ENCODE peak calls at places on chromosomes 16 and 17, in seven cellular contexts. K, I, Y, Q, C, V and D are unnamed samples.

GRCh38 chr16:1557074-1557473 is 23.6 kb downstream of the TMEM204 start:
- DNase-seq in Q (no peak), V (no peak), Y (no peak), C (no peak), K (no peak), I (no peak), D (no peak)

GRCh38 chr16:974606-975312 is 4.0 kb upstream of the LMF1 start:
- DNase-seq in I (no peak), V (no peak), Y (peak), C (no peak), K (no peak), Q (no peak), D (no peak)

GRCh38 chr17:81814748-81815645 is 11.0 kb downstream of the GCGR start:
- DNase-seq in K (no peak), Y (no peak), Q (no peak), I (no peak), V (no peak), C (no peak), D (no peak)

GRCh38 chr16:49918257-49918656 is 62.3 kb upstream of the ZNF423 start:
- DNase-seq in K (no peak), Q (no peak), V (no peak), C (no peak), Y (no peak), I (no peak), D (no peak)

GRCh38 chr17:2138768-2139167 is 83.9 kb downstream of the HIC1 start:
- DNase-seq in Q (no peak), V (no peak), K (peak), Y (no peak), I (no peak), C (peak), D (no peak)

GRCh38 chr17:43755389-43755875 is 3.2 kb downstream of the SOST start:
- DNase-seq in V (no peak), K (no peak), Y (no peak), I (no peak), C (no peak), Q (peak), D (no peak)

GRCh38 chr16:80914379-80915078 is 92.2 kb downstream of the CMC2 start:
- DNase-seq in Y (no peak), K (no peak), I (no peak), V (no peak), Q (no peak), C (no peak), D (no peak)

GRCh38 chr16:55842369-55843104 is 9.6 kb upstream of the CES1 start:
- DNase-seq in I (no peak), Y (peak), K (peak), V (no peak), C (peak), Q (peak), D (peak)

GRCh38 chr17:67700720-67701119 is 17.0 kb upstream of the NOL11 start:
- DNase-seq in C (no peak), I (no peak), Q (no peak), K (no peak), V (no peak), Y (no peak), D (no peak)

GRCh38 chr17:73576556-73576955 is 67.7 kb downstream of the SDK2 start:
- DNase-seq in V (no peak), C (no peak), K (no peak), Q (no peak), I (no peak), Y (no peak), D (no peak)

GRCh38 chr16:72442381-72443158 is 270.6 kb upstream of the PMFBP1 start:
- DNase-seq in V (no peak), Q (no peak), Y (no peak), K (no peak), I (no peak), C (no peak), D (no peak)

GRCh38 chr17:58666858-58667267 is 25.0 kb downstream of the TEX14 start:
- DNase-seq in I (peak), C (no peak), K (no peak), Q (peak), V (peak), Y (peak), D (peak)

GRCh38 chr17:66676421-66676820 is 158.5 kb upstream of the CACNG5 start:
- DNase-seq in K (no peak), V (no peak), Y (no peak), Q (no peak), C (no peak), I (no peak), D (no peak)

GRCh38 chr17:50289268-50289667 is 15.0 kb downstream of the TMEM92 start:
- DNase-seq in C (no peak), K (no peak), Q (no peak), Y (no peak), V (no peak), I (no peak), D (no peak)

GRCh38 chr17:49013311-49014205 is 16.4 kb downstream of the IGF2BP1 start:
- DNase-seq in C (no peak), Q (no peak), Y (no peak), K (no peak), V (no peak), I (no peak), D (no peak)